ENCODE peak calls at places on chromosome 11, in eight cellular contexts. M, R, S, C, U, D, A and K are unnamed samples.

GRCh38 chr11:34680918-34681554 is 60.1 kb downstream of the EHF start:
- DNase-seq in C (no peak), R (no peak), D (no peak), U (no peak), A (no peak), M (peak), S (peak), K (no peak)

GRCh38 chr11:35917676-35918075 is 26.2 kb upstream of the LDLRAD3 start:
- DNase-seq in U (no peak), C (no peak), S (no peak), R (no peak), A (no peak), D (no peak), M (no peak), K (no peak)

GRCh38 chr11:101346591-101346990 is 217.0 kb upstream of the PGR start:
- DNase-seq in C (no peak), M (peak), R (no peak), D (no peak), S (no peak), A (no peak), U (no peak), K (no peak)

GRCh38 chr11:2202071-2202899 is 30.7 kb upstream of the TH start:
- DNase-seq in A (peak), M (no peak), S (no peak), U (peak), D (peak), R (no peak), C (peak), K (no peak)

GRCh38 chr11:34407121-34407813 is 31.5 kb upstream of the CAT start:
- DNase-seq in D (peak), M (no peak), S (no peak), C (no peak), A (no peak), R (no peak), U (no peak), K (no peak)

GRCh38 chr11:48064306-48064705 is 83.9 kb downstream of the PTPRJ start:
- DNase-seq in S (no peak), U (no peak), A (no peak), R (no peak), D (no peak), M (peak), C (peak), K (no peak)

GRCh38 chr11:59173964-59174663 is 2.2 kb downstream of the DTX4 start:
- DNase-seq in D (peak), U (peak), A (peak), M (no peak), S (no peak), C (no peak), R (peak), K (no peak)

GRCh38 chr11:16561150-16561549 is 177.3 kb upstream of the C11orf58 start:
- DNase-seq in C (no peak), A (no peak), M (no peak), U (no peak), D (no peak), R (no peak), S (no peak), K (no peak)

GRCh38 chr11:32586576-32587190 is 3.1 kb downstream of the EIF3M start:
- DNase-seq in M (peak), A (no peak), S (peak), U (no peak), R (no peak), D (no peak), C (no peak), K (no peak)

GRCh38 chr11:11391796-11392195 is 38.7 kb upstream of the CSNK2A3 start:
- DNase-seq in C (no peak), M (peak), S (no peak), D (no peak), R (no peak), U (peak), A (no peak), K (no peak)

GRCh38 chr11:65487467-65488272 is 11.2 kb upstream of the MALAT1 start:
- DNase-seq in A (peak), M (peak), S (peak), R (peak), U (peak), C (peak), D (peak), K (peak)

GRCh38 chr11:1203505-1204271 is 19.2 kb upstream of the MUC5B start:
- DNase-seq in C (peak), S (no peak), M (no peak), A (no peak), U (peak), R (no peak), D (no peak), K (peak)

GRCh38 chr11:67179892-67180490 is 60.9 kb downstream of the KDM2A start:
- DNase-seq in R (no peak), D (no peak), C (no peak), S (no peak), A (no peak), U (no peak), M (no peak), K (no peak)

GRCh38 chr11:95055273-95055897 is 6.2 kb downstream of the KDM4F start:
- DNase-seq in D (no peak), A (no peak), C (no peak), R (peak), U (no peak), M (no peak), S (no peak), K (no peak)

GRCh38 chr11:134398644-134399292 is 13.3 kb downstream of the B3GAT1 start:
- DNase-seq in R (no peak), S (no peak), C (no peak), M (no peak), A (no peak), D (no peak), U (no peak), K (no peak)

GRCh38 chr11:93905384-93905783 is 55.0 kb upstream of the VSTM5 start:
- DNase-seq in S (no peak), A (no peak), U (no peak), C (no peak), R (no peak), M (peak), D (no peak), K (no peak)

GRCh38 chr11:74691755-74692154 is 39.5 kb downstream of the CHRDL2 start:
- DNase-seq in D (no peak), S (no peak), M (no peak), A (no peak), C (no peak), R (no peak), U (no peak), K (no peak)

GRCh38 chr11:81071641-81072040 is 1630.8 kb upstream of the TENM4 start:
- DNase-seq in C (no peak), U (no peak), D (no peak), A (no peak), S (no peak), M (no peak), R (no peak), K (no peak)

GRCh38 chr11:66112640-66113098 is 42.6 kb downstream of the PACS1 start:
- DNase-seq in A (no peak), S (no peak), M (peak), C (no peak), R (no peak), D (no peak), U (no peak), K (no peak)

GRCh38 chr11:19714387-19715363 is 2.0 kb downstream of the NAV2 start:
- DNase-seq in U (no peak), M (peak), C (peak), D (peak), S (no peak), R (no peak), A (peak), K (no peak)

GRCh38 chr11:94602430-94603372 is 35.5 kb downstream of the PIWIL4 start:
- DNase-seq in M (peak), S (peak), A (no peak), U (no peak), C (no peak), D (peak), R (no peak), K (no peak)

GRCh38 chr11:121681536-121681935 is 228.8 kb upstream of the SORL1-AS1 start:
- DNase-seq in S (no peak), M (peak), R (no peak), D (no peak), U (no peak), C (no peak), A (no peak), K (no peak)

GRCh38 chr11:76156971-76157427 is 49.3 kb downstream of the WNT11 start:
- DNase-seq in U (no peak), C (no peak), A (no peak), S (no peak), D (no peak), R (no peak), M (no peak), K (no peak)

GRCh38 chr11:64877390-64878222 is 815 bp downstream of the EHD1 start:
- DNase-seq in M (no peak), S (no peak), A (no peak), U (peak), D (no peak), R (no peak), C (no peak), K (no peak)

GRCh38 chr11:122852071-122852831 is 14.0 kb downstream of the CRTAM start:
- DNase-seq in A (no peak), D (no peak), R (no peak), C (no peak), U (no peak), M (peak), S (no peak), K (no peak)

GRCh38 chr11:96906521-96906920 is 516.7 kb downstream of the JRKL start:
- DNase-seq in M (no peak), U (no peak), R (no peak), C (no peak), A (no peak), D (no peak), S (no peak), K (no peak)

GRCh38 chr11:34492806-34493414 is 20.7 kb downstream of the ELF5 start:
- DNase-seq in R (no peak), C (peak), U (peak), M (peak), S (peak), D (peak), A (peak), K (peak)

GRCh38 chr11:1028616-1029015 is 7.9 kb downstream of the MUC6 start:
- DNase-seq in S (no peak), D (no peak), R (no peak), U (no peak), A (no peak), M (no peak), C (no peak), K (no peak)

GRCh38 chr11:64880240-64881001 is 2.0 kb upstream of the EHD1 start:
- DNase-seq in C (peak), R (no peak), M (no peak), U (no peak), A (no peak), S (no peak), D (no peak), K (no peak)

GRCh38 chr11:86548278-86548917 is 124.0 kb downstream of the ME3 start:
- DNase-seq in M (peak), A (no peak), D (no peak), C (no peak), U (no peak), S (no peak), R (no peak), K (no peak)

GRCh38 chr11:75281469-75282095 is 41.0 kb downstream of the TPBGL start:
- DNase-seq in M (no peak), C (no peak), U (no peak), D (no peak), R (no peak), A (no peak), S (no peak), K (no peak)

DNA sequence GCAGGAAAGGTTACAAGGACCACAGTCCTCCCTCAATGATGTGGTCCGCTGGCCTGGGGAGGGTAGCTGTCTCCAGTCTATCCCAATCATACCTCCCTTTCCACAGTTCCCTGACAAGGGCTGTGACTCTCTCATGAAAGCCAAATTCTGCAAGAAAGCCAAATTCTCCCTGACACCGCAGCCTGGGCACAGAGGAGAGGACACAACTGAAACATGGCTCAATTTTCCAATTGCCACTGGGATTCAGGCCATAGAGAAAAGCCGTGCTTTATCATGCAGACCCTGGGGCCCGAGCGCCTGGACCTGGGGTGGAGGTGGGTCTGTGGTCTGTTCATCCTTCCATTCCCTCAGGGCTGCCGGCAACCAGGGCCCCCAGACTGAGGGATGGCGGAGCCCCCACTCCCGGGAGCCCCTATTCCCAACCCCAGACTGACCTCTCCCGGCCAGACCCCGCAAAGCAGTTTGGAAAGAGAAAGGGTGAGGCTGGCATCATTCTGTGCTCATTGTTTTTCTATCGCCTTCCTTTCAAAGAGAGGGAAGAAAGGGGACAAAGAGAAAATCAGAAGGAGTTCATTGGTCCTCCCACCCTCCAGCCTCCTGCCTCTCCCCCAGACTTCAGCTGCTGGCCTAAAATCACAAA is 239.5 kb downstream of the BUD13 start:
- DNase-seq in R (no peak), U (no peak), C (peak), A (peak), S (no peak), M (no peak), D (no peak), K (no peak)
- TF ChIP-seq CTCF in R (no peak), U (no peak), C (no peak), A (peak), S (no peak), M (no peak), D (no peak), K (no peak)

DNA sequence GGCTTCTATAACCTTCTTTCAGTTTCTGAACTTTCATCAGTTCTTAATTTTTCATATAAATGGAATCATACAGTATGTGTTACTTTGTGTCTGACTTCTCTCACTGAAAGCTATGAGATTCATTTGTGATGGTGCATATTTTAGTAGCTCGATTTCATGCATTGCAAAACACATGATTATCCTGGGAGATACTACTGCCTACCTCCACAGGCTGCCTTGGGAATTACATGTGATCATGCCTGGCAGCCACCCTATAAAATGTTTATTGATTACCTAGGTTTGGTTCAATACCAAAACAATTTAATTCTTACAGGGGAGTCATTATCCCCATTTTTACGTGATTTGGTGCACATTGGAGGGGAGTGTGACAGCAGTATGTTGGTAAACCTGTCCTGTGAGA is 34.1 kb upstream of the PAK1 start:
- DNase-seq in M (no peak), R (no peak), D (no peak), S (no peak), C (no peak), U (no peak), A (no peak), K (no peak)
- TF ChIP-seq CTCF in M (peak), R (no peak), D (no peak), S (no peak), C (no peak), U (no peak), A (no peak), K (no peak)

GRCh38 chr11:62457474-62457873 is 38.6 kb downstream of the SCGB1A1 start:
- DNase-seq in D (no peak), C (no peak), S (no peak), U (no peak), M (no peak), R (no peak), A (no peak), K (no peak)

GRCh38 chr11:62458212-62459002 is 39.6 kb downstream of the SCGB1A1 start:
- DNase-seq in R (no peak), S (no peak), C (no peak), A (no peak), U (no peak), D (no peak), M (no peak), K (no peak)

GRCh38 chr11:62459080-62459479 is 40.2 kb downstream of the SCGB1A1 start:
- DNase-seq in D (no peak), A (no peak), R (no peak), C (no peak), U (no peak), M (peak), S (no peak), K (no peak)

GRCh38 chr11:62452839-62453468 is 34.1 kb downstream of the SCGB1A1 start:
- DNase-seq in U (no peak), C (no peak), M (no peak), D (no peak), A (no peak), R (no peak), S (no peak), K (no peak)

GRCh38 chr11:62456630-62457029 is 37.8 kb downstream of the SCGB1A1 start:
- DNase-seq in M (no peak), A (no peak), S (no peak), D (no peak), R (no peak), U (no peak), C (no peak), K (no peak)
- TF ChIP-seq CTCF in M (no peak), A (no peak), S (no peak), D (no peak), R (no peak), U (no peak), C (no peak), K (no peak)

GRCh38 chr11:69292221-69292648 is 1.7 kb upstream of the MYEOV start:
- DNase-seq in C (no peak), U (no peak), S (no peak), A (peak), R (no peak), D (no peak), M (peak), K (no peak)
- TF ChIP-seq CTCF in C (no peak), U (peak), S (peak), A (peak), R (peak), D (peak), M (peak), K (peak)

DNA sequence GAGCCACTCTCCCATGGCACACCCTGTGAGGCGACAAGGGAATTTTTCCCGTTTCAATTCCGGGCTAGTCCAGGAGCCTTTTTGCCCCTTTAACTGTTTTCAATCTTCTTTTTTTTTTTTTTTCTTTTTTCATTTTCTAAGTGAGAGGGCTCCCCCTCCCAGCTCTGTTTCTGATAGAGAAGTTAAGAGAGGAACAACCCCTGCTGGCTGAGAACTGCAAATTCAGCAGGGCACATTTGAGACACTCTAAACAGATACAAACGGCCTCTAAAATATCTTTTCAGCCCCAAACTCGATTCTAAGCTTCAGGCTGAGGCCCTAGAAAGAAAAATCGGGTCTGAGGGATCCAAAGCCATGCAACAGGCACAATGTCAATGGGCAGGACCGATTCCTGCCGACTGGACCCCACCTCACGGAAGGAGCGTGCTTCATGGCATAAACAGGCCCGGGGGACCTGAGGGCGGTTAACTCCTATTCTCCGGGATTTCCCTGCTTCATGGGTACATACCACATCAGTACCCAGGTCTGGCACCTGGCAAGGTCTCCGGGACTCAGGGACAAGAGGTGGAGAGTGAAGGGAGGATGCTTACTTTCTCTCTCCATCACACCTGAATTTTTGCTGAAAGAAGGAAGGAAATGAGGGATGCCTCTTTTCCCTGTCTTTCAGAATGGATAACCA is 627.5 kb downstream of the BUD13 start:
- DNase-seq in M (no peak), D (no peak), A (no peak), U (no peak), S (no peak), C (peak), R (no peak), K (no peak)
- TF ChIP-seq CTCF in M (no peak), D (no peak), A (no peak), U (no peak), S (no peak), C (no peak), R (no peak), K (no peak)

DNA sequence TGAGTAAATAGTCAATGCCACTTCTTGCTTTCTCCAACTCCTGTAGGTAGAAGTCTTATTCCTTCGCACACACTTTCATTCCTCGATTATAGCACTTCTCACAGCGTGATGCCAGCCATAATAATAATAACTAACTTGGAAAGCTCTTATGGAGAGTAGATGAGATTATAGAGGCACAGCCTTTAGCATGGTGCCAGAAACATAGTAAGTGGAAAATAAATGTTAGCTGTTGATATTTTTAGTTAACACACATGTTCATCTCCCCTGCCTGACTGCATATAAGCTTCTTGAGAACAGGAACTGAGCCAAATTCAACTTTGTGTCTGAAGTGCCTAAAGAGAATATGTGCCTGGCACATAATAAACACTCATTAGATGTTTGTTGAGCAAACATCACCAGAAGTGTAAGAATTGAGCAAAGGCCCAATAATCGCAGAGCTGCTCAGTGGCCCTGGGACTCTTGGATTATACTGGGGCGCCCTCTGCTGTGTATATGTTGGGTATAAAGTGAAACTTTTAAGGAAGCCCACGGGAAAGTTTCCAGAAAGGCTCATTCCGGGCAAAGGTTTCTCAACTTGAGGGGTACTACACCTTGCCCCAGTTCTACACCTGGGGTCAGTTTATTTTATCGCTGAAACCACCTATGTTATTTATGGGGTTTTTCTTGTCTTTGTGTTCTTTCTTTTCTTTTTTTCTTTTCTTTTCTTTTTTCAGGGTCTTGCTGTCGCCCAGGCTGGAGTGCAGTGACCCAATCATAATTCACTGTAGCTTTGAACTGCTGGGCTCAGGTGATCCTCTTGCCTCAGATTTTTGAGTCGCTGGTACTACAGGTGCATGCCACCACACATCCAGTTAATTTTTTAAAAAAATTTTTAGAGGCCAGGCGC is 22.3 kb downstream of the SLN start:
- DNase-seq in A (peak), D (peak), C (no peak), M (peak), S (peak), R (no peak), U (peak), K (peak)
- TF ChIP-seq CTCF in A (peak), D (peak), C (no peak), M (peak), S (peak), R (peak), U (peak), K (peak)